ENCODE peak calls at places on chromosomes 13 and 19, in four cellular contexts. One of them, this sample, is unnamed.

GRCh38 chr19:35495107-35496064 is 5.1 kb upstream of the KRTDAP start:
- DNase-seq in NCI-H524 treated with DMSO at 0.1 percent for 48 hours: no peak
- DNase-seq in C1 segment of cervical spinal cord: peak; percentile 17
- DNase-seq in stimulated activated CD4-positive, alpha-beta T cell treated with anti-CD3 and anti-CD28 coated beads, Interleukin-15, amount 100 ng/mL, for 1 hour: peak; percentile 42
- DNase-seq in this sample: peak; percentile 83

GRCh38 chr19:29084266-29084665 is 128.7 kb downstream of the UQCRFS1 start:
- DNase-seq in NCI-H524 treated with DMSO at 0.1 percent for 48 hours: no peak
- DNase-seq in C1 segment of cervical spinal cord: no peak
- DNase-seq in stimulated activated CD4-positive, alpha-beta T cell treated with anti-CD3 and anti-CD28 coated beads, Interleukin-15, amount 100 ng/mL, for 1 hour: no peak
- DNase-seq in this sample: peak; percentile 43

GRCh38 chr13:36251012-36251411 is 36.7 kb upstream of the SOHLH2 start:
- DNase-seq in NCI-H524 treated with DMSO at 0.1 percent for 48 hours: no peak
- DNase-seq in stimulated activated CD4-positive, alpha-beta T cell treated with anti-CD3 and anti-CD28 coated beads, Interleukin-15, amount 100 ng/mL, for 1 hour: no peak
- DNase-seq in C1 segment of cervical spinal cord: no peak
- DNase-seq in this sample: no peak

GRCh38 chr13:99974939-99975561 is 3.5 kb upstream of the ZIC5 start:
- DNase-seq in stimulated activated CD4-positive, alpha-beta T cell treated with anti-CD3 and anti-CD28 coated beads, Interleukin-15, amount 100 ng/mL, for 1 hour: no peak
- DNase-seq in NCI-H524 treated with DMSO at 0.1 percent for 48 hours: no peak
- DNase-seq in C1 segment of cervical spinal cord: no peak
- DNase-seq in this sample: peak; percentile 9

GRCh38 chr13:71663431-71663830 is 203.6 kb downstream of the DACH1 start:
- DNase-seq in stimulated activated CD4-positive, alpha-beta T cell treated with anti-CD3 and anti-CD28 coated beads, Interleukin-15, amount 100 ng/mL, for 1 hour: no peak
- DNase-seq in NCI-H524 treated with DMSO at 0.1 percent for 48 hours: no peak
- DNase-seq in C1 segment of cervical spinal cord: no peak
- DNase-seq in this sample: no peak

GRCh38 chr19:1068111-1069001 is 1.4 kb downstream of the ARHGAP45 start:
- DNase-seq in C1 segment of cervical spinal cord: no peak
- DNase-seq in stimulated activated CD4-positive, alpha-beta T cell treated with anti-CD3 and anti-CD28 coated beads, Interleukin-15, amount 100 ng/mL, for 1 hour: peak; percentile 57
- DNase-seq in NCI-H524 treated with DMSO at 0.1 percent for 48 hours: no peak
- DNase-seq in this sample: no peak

GRCh38 chr19:52923782-52924593 is 760 bp upstream of the ZNF888 start:
- DNase-seq in NCI-H524 treated with DMSO at 0.1 percent for 48 hours: no peak
- DNase-seq in C1 segment of cervical spinal cord: no peak
- DNase-seq in stimulated activated CD4-positive, alpha-beta T cell treated with anti-CD3 and anti-CD28 coated beads, Interleukin-15, amount 100 ng/mL, for 1 hour: no peak
- DNase-seq in this sample: peak; percentile 17

GRCh38 chr13:49690133-49690989 is 925 bp downstream of the EBPL start:
- DNase-seq in NCI-H524 treated with DMSO at 0.1 percent for 48 hours: no peak
- DNase-seq in C1 segment of cervical spinal cord: no peak
- DNase-seq in stimulated activated CD4-positive, alpha-beta T cell treated with anti-CD3 and anti-CD28 coated beads, Interleukin-15, amount 100 ng/mL, for 1 hour: no peak
- DNase-seq in this sample: peak; percentile 23

GRCh38 chr13:66117573-66117972 is 1112.6 kb downstream of the PCDH9 start:
- DNase-seq in stimulated activated CD4-positive, alpha-beta T cell treated with anti-CD3 and anti-CD28 coated beads, Interleukin-15, amount 100 ng/mL, for 1 hour: no peak
- DNase-seq in NCI-H524 treated with DMSO at 0.1 percent for 48 hours: no peak
- DNase-seq in C1 segment of cervical spinal cord: no peak
- DNase-seq in this sample: no peak

GRCh38 chr19:29965529-29965928 is 23.5 kb downstream of the URI1 start:
- DNase-seq in C1 segment of cervical spinal cord: no peak
- DNase-seq in NCI-H524 treated with DMSO at 0.1 percent for 48 hours: no peak
- DNase-seq in stimulated activated CD4-positive, alpha-beta T cell treated with anti-CD3 and anti-CD28 coated beads, Interleukin-15, amount 100 ng/mL, for 1 hour: no peak
- DNase-seq in this sample: no peak

GRCh38 chr13:46866150-46866549 is 30.7 kb downstream of the HTR2A start:
- DNase-seq in C1 segment of cervical spinal cord: no peak
- DNase-seq in NCI-H524 treated with DMSO at 0.1 percent for 48 hours: no peak
- DNase-seq in stimulated activated CD4-positive, alpha-beta T cell treated with anti-CD3 and anti-CD28 coated beads, Interleukin-15, amount 100 ng/mL, for 1 hour: no peak
- DNase-seq in this sample: peak; percentile 45

GRCh38 chr13:29472317-29472961 is 123.0 kb downstream of the SLC7A1 start:
- DNase-seq in NCI-H524 treated with DMSO at 0.1 percent for 48 hours: peak; percentile 15
- DNase-seq in C1 segment of cervical spinal cord: no peak
- DNase-seq in stimulated activated CD4-positive, alpha-beta T cell treated with anti-CD3 and anti-CD28 coated beads, Interleukin-15, amount 100 ng/mL, for 1 hour: no peak
- DNase-seq in this sample: peak; percentile 72